ENCODE peak calls at places on chromosomes 11 and 22, in four cellular contexts. One of them, this sample, is unnamed.

GRCh38 chr22:19719488-19720021 is 3.8 kb upstream of the GP1BB start:
- DNase-seq in stimulated activated CD4-positive, alpha-beta T cell treated with anti-CD3 and anti-CD28 coated beads, Interleukin-15, amount 100 ng/mL, for 24 hours: no peak
- DNase-seq in posterior cingulate gyrus: no peak
- DNase-seq in CD4-positive, alpha-beta memory T cell: peak; percentile 42
- DNase-seq in this sample: no peak

GRCh38 chr11:450809-451451 is 851 bp downstream of the PTDSS2 start:
- DNase-seq in CD4-positive, alpha-beta memory T cell: peak; percentile 91
- DNase-seq in stimulated activated CD4-positive, alpha-beta T cell treated with anti-CD3 and anti-CD28 coated beads, Interleukin-15, amount 100 ng/mL, for 24 hours: peak; percentile 81
- DNase-seq in posterior cingulate gyrus: peak; percentile 96
- DNase-seq in this sample: peak; percentile 80

GRCh38 chr11:121067453-121067852 is 33.6 kb upstream of the TECTA start:
- DNase-seq in stimulated activated CD4-positive, alpha-beta T cell treated with anti-CD3 and anti-CD28 coated beads, Interleukin-15, amount 100 ng/mL, for 24 hours: no peak
- DNase-seq in CD4-positive, alpha-beta memory T cell: no peak
- DNase-seq in posterior cingulate gyrus: no peak
- DNase-seq in this sample: no peak

GRCh38 chr11:80779907-80780615 is 1339.2 kb upstream of the TENM4 start:
- DNase-seq in posterior cingulate gyrus: no peak
- DNase-seq in stimulated activated CD4-positive, alpha-beta T cell treated with anti-CD3 and anti-CD28 coated beads, Interleukin-15, amount 100 ng/mL, for 24 hours: no peak
- DNase-seq in CD4-positive, alpha-beta memory T cell: no peak
- DNase-seq in this sample: no peak

GRCh38 chr11:65204143-65204542 is 22.4 kb downstream of the CAPN1 start:
- DNase-seq in posterior cingulate gyrus: peak; percentile 37
- DNase-seq in CD4-positive, alpha-beta memory T cell: no peak
- DNase-seq in stimulated activated CD4-positive, alpha-beta T cell treated with anti-CD3 and anti-CD28 coated beads, Interleukin-15, amount 100 ng/mL, for 24 hours: no peak
- DNase-seq in this sample: no peak

GRCh38 chr22:20857838-20858614 is 585 bp downstream of the PI4KA start:
- DNase-seq in posterior cingulate gyrus: peak; percentile 97
- DNase-seq in stimulated activated CD4-positive, alpha-beta T cell treated with anti-CD3 and anti-CD28 coated beads, Interleukin-15, amount 100 ng/mL, for 24 hours: peak; percentile 91
- DNase-seq in CD4-positive, alpha-beta memory T cell: peak; percentile 89
- DNase-seq in this sample: peak; percentile 74

GRCh38 chr11:83057721-83058120 is 14.0 kb downstream of the RAB30 start:
- DNase-seq in stimulated activated CD4-positive, alpha-beta T cell treated with anti-CD3 and anti-CD28 coated beads, Interleukin-15, amount 100 ng/mL, for 24 hours: no peak
- DNase-seq in CD4-positive, alpha-beta memory T cell: no peak
- DNase-seq in posterior cingulate gyrus: no peak
- DNase-seq in this sample: no peak

GRCh38 chr11:125923633-125924032 is 19.3 kb downstream of the DDX25 start:
- DNase-seq in CD4-positive, alpha-beta memory T cell: no peak
- DNase-seq in posterior cingulate gyrus: no peak
- DNase-seq in stimulated activated CD4-positive, alpha-beta T cell treated with anti-CD3 and anti-CD28 coated beads, Interleukin-15, amount 100 ng/mL, for 24 hours: no peak
- DNase-seq in this sample: no peak

This sample was measured in B cell.